ENCODE peak calls at places on chromosomes 7 and 10, in five cellular contexts. J, T, W, D and X are unnamed samples.

GRCh38 chr7:134778941-134779740 is at the start of gene CALD1:
- DNase-seq in W (no peak), D (no peak), J (peak; percentile 62), T (peak; percentile 78), X (no peak)

GRCh38 chr7:158093156-158093796 is 494.3 kb downstream of the PTPRN2 start:
- DNase-seq in D (no peak), J (no peak), W (no peak), T (no peak), X (no peak)

GRCh38 chr7:75617634-75618234 is 121.0 kb downstream of the HIP1 start:
- DNase-seq in T (peak; percentile 50), D (peak; percentile 40), W (no peak), J (no peak), X (peak; percentile 100)

GRCh38 chr7:153022796-153023592 is 263.4 kb downstream of the ACTR3B start:
- DNase-seq in W (no peak), D (no peak), J (no peak), T (no peak), X (no peak)

GRCh38 chr10:81479316-81479715 is 395.7 kb upstream of the NRG3 start:
- DNase-seq in T (no peak), D (no peak), J (no peak), W (no peak), X (no peak)

GRCh38 chr7:8442295-8442813 is 8.9 kb downstream of the NXPH1 start:
- DNase-seq in W (no peak), D (no peak), J (no peak), T (no peak), X (no peak)

GRCh38 chr10:91077549-91078017 is 142.9 kb upstream of the PCGF5 start:
- DNase-seq in T (no peak), J (peak; percentile 68), D (no peak), W (no peak), X (no peak)

GRCh38 chr10:74746813-74747212 is 79.6 kb upstream of the KAT6B start:
- DNase-seq in T (no peak), D (no peak), J (no peak), W (no peak), X (no peak)

GRCh38 chr7:15397921-15398560 is 163.8 kb downstream of the AGMO start:
- DNase-seq in T (no peak), W (no peak), D (no peak), J (no peak), X (no peak)

GRCh38 chr10:22550732-22551131 is 163.6 kb downstream of the PIP4K2A start:
- DNase-seq in W (peak; percentile 59), J (peak; percentile 69), T (peak; percentile 40), D (no peak), X (peak; percentile 2)

GRCh38 chr10:51311232-51311631 is 236.9 kb downstream of the PRKG1 start:
- DNase-seq in D (no peak), T (no peak), J (no peak), W (no peak), X (no peak)

GRCh38 chr7:133789951-133790350 is 337.2 kb upstream of the LRGUK start:
- DNase-seq in J (no peak), W (no peak), T (no peak), D (no peak), X (no peak)

GRCh38 chr10:988667-989545 is 672 bp downstream of the GTPBP4 start:
- DNase-seq in T (no peak), J (no peak), D (no peak), W (no peak), X (no peak)

GRCh38 chr10:63670291-63670898 is 149.2 kb downstream of the REEP3 start:
- DNase-seq in J (no peak), D (no peak), W (no peak), T (no peak), X (no peak)

GRCh38 chr7:19772858-19773337 is 519 bp downstream of the TMEM196 start:
- DNase-seq in J (peak; percentile 17), D (no peak), W (no peak), T (no peak), X (no peak)

DNA sequence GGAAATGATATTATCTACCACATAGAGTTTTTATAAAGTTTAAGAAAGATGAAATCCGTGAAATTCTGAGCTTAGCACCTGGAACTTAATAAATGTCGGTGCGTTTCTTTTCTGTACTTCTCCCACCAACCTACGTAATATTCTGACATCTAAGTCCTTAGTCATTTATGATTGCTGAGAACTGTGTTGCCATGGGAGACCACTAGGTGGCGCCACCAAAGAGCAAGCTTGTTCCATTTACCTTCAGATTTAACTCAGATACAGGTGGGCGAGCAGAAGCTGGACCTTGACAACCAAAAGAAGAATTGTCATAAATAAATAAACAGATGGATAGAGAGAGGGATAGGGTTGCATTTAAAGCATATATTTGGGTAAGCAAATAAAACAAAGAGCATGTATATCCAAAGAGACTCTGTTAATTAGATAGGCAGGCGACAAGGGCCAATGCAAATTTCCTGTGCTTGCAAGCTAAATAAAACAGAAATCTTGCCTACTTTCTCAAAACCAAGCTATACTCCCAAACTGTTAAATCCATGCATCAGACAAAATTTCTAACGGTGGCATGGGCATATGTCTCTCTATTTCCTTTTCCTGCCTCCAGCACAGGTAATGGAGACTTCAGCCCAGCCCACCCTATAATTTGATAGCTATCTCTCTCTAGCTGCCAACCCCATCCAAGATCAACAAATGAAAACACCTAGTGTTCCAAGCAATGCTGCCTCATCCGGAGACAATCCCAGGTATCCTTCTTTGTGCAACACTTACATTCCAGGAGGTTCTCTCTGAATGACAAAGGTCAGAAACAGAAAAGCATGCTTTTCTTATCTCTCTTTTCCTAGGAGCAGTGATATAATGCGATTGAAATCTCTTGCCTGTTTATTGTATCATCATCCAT is 699.6 kb downstream of the INHBA start:
- DNase-seq in W (peak; percentile 45), D (peak; percentile 3), T (peak; percentile 28), J (peak; percentile 27), X (peak; percentile 22)
- TF ChIP-seq CTCF in W (peak; percentile 47), D (peak; percentile 71), T (peak; percentile 60), J (peak; percentile 91), X (peak; percentile 79)

GRCh38 chr7:143462045-143462444 is 15.6 kb upstream of the TAS2R41 start:
- DNase-seq in J (no peak), W (no peak), T (no peak), D (no peak), X (no peak)
- TF ChIP-seq GABPA in J (no peak), W (no peak), T (no peak), D (no peak), X (no peak)

GRCh38 chr7:44400033-44400511 is 74.7 kb upstream of the CAMK2B start:
- DNase-seq in J (no peak), T (no peak), D (no peak), W (no peak), X (no peak)
- TF ChIP-seq REST in J (no peak), T (no peak), D (no peak), W (no peak), X (no peak)

GRCh38 chr10:103605359-103606156 is 112.1 kb downstream of the NEURL1 start:
- DNase-seq in T (peak; percentile 33), W (peak; percentile 57), J (peak; percentile 79), D (no peak), X (peak; percentile 45)
- TF ChIP-seq CTCF in T (peak; percentile 68), W (peak; percentile 70), J (peak; percentile 72), D (peak; percentile 66), X (peak; percentile 78)

GRCh38 chr10:89419548-89419947 is 5.2 kb downstream of the IFIT5 start:
- DNase-seq in W (peak; percentile 24), T (no peak), D (no peak), J (peak; percentile 9), X (no peak)
- TF ChIP-seq GABPA in W (no peak), T (no peak), D (no peak), J (no peak), X (no peak)